ENCODE peak calls at places on chromosome 1, in eight cellular contexts. S, W, T, C, Z, H, Q and U are unnamed samples.
A peak's percentile ranks its signal among the peaks of the same experiment; 100 is the strongest.

GRCh38 chr1:235876292-235876914 is 9.7 kb upstream of the LYST start:
- DNase-seq in S (no peak), W (no peak), T (no peak), C (no peak), Z (no peak), H (no peak), Q (no peak), U (no peak)

GRCh38 chr1:25641931-25642611 is 25.5 kb downstream of the MAN1C1 start:
- DNase-seq in S (peak; percentile 43), W (peak; percentile 50), T (no peak), C (peak; percentile 92), Z (no peak), H (no peak), Q (no peak), U (no peak)

GRCh38 chr1:62796151-62796680 is 12.3 kb downstream of the ATG4C start:
- DNase-seq in S (no peak), W (no peak), T (no peak), C (no peak), Z (no peak), H (no peak), Q (no peak), U (no peak)

GRCh38 chr1:26353976-26354820 is at the start of gene CRYBG2:
- DNase-seq in S (no peak), W (no peak), T (no peak), C (no peak), Z (no peak), H (no peak), Q (no peak), U (no peak)

GRCh38 chr1:234528073-234528865 is 49.3 kb upstream of the TARBP1 start:
- DNase-seq in S (no peak), W (no peak), T (no peak), C (no peak), Z (no peak), H (no peak), Q (no peak), U (no peak)

GRCh38 chr1:36223373-36223995 is 759 bp upstream of the THRAP3 start:
- DNase-seq in S (no peak), W (peak; percentile 68), T (no peak), C (peak; percentile 54), Z (no peak), H (no peak), Q (peak; percentile 29), U (peak; percentile 64)

GRCh38 chr1:214658785-214659184 is 55.8 kb downstream of the CENPF start:
- DNase-seq in S (no peak), W (peak; percentile 53), T (no peak), C (peak; percentile 40), Z (peak; percentile 26), H (no peak), Q (no peak), U (no peak)

GRCh38 chr1:182809414-182809957 is 19.9 kb downstream of the NPL start:
- DNase-seq in S (no peak), W (peak; percentile 24), T (no peak), C (no peak), Z (no peak), H (no peak), Q (no peak), U (no peak)